ENCODE peak calls at places on chromosomes 16 and 17, in five cellular contexts. B is posterior vena cava, G is AG09319, K is psoas muscle, V is activated T-cell treated with anti-CD3 and anti-CD28 coated beads for 1 hour. U is an unnamed sample.
A peak's percentile ranks its signal among the peaks of the same experiment; 100 is the strongest.

GRCh38 chr17:57602896-57603295 is 142.2 kb downstream of the CCDC182 start:
- DNase-seq in B (no peak), V (no peak), K (no peak), G (no peak), U (no peak)

GRCh38 chr17:56912105-56912999 is 1.5 kb downstream of the TRIM25 start:
- DNase-seq in K (peak; percentile 75), G (peak; percentile 11), V (no peak), B (no peak), U (no peak)

GRCh38 chr17:13537211-13537610 is 64.5 kb downstream of the HS3ST3A1 start:
- DNase-seq in G (no peak), K (no peak), V (no peak), B (no peak), U (no peak)

GRCh38 chr16:27450836-27451341 is 48.9 kb downstream of the IL21R start:
- DNase-seq in V (peak; percentile 10), B (no peak), G (no peak), K (no peak), U (no peak)

GRCh38 chr17:13269196-13269595 is 251.4 kb upstream of the ELAC2 start:
- DNase-seq in B (no peak), K (no peak), G (no peak), V (no peak), U (peak; percentile 10)

GRCh38 chr16:8677481-8677880 is 3.1 kb downstream of the ABAT start:
- DNase-seq in K (no peak), B (no peak), G (no peak), V (no peak), U (no peak)

GRCh38 chr17:48623583-48623982 is 2.6 kb downstream of the HOXB9 start:
- DNase-seq in V (no peak), G (no peak), B (no peak), K (no peak), U (no peak)

GRCh38 chr17:4147751-4148310 is 4.8 kb downstream of the CYB5D2 start:
- DNase-seq in B (no peak), K (no peak), G (no peak), V (no peak), U (no peak)

GRCh38 chr16:23642246-23642774 is 1.0 kb downstream of the DCTN5 start:
- DNase-seq in K (no peak), G (no peak), V (no peak), B (no peak), U (no peak)

GRCh38 chr16:55711959-55712876 is 56.4 kb downstream of the SLC6A2 start:
- DNase-seq in K (peak; percentile 51), V (peak; percentile 49), G (peak; percentile 8), B (no peak), U (peak; percentile 62)

GRCh38 chr17:64004218-64004770 is 6.1 kb downstream of the PRR29 start:
- DNase-seq in V (no peak), G (no peak), K (no peak), B (no peak), U (no peak)

GRCh38 chr17:61058066-61058465 is 341.6 kb upstream of the TBX2 start:
- DNase-seq in G (no peak), V (no peak), B (no peak), K (no peak), U (no peak)

GRCh38 chr17:3512512-3513171 is 36.8 kb downstream of the ASPA start:
- DNase-seq in K (peak; percentile 85), V (no peak), B (peak; percentile 88), G (no peak), U (peak; percentile 80)

GRCh38 chr16:12753203-12754023 is 50.3 kb downstream of the CPPED1 start:
- DNase-seq in G (no peak), K (no peak), B (no peak), V (no peak), U (no peak)

GRCh38 chr17:43599835-43600234 is 53.7 kb upstream of the ETV4 start:
- DNase-seq in G (peak; percentile 44), V (no peak), B (no peak), K (no peak), U (no peak)

GRCh38 chr17:56475121-56475520 is 118.4 kb upstream of the NOG start:
- DNase-seq in K (no peak), B (no peak), V (no peak), G (no peak), U (no peak)

GRCh38 chr16:68973611-68974120 is 130.3 kb downstream of the TANGO6 start:
- DNase-seq in V (no peak), B (no peak), G (no peak), K (no peak), U (no peak)

GRCh38 chr17:56918916-56919315 is 5.1 kb upstream of the TRIM25 start:
- DNase-seq in G (peak; percentile 12), B (no peak), V (no peak), K (no peak), U (no peak)

GRCh38 chr17:48544356-48545021 is 420 bp downstream of the HOXB2 start:
- DNase-seq in K (peak; percentile 91), V (peak; percentile 23), B (peak; percentile 97), G (no peak), U (no peak)

GRCh38 chr16:8380311-8380710 is 210.0 kb downstream of the TMEM114 start:
- DNase-seq in G (no peak), K (no peak), V (no peak), B (no peak), U (no peak)

GRCh38 chr16:951660-952301 is 19.0 kb downstream of the LMF1 start:
- DNase-seq in G (no peak), K (no peak), V (no peak), B (no peak), U (no peak)

GRCh38 chr16:25097304-25097988 is 14.1 kb upstream of the LCMT1 start:
- DNase-seq in K (no peak), V (no peak), G (no peak), B (no peak), U (no peak)

GRCh38 chr16:932831-933330 is 37.9 kb downstream of the LMF1 start:
- DNase-seq in K (no peak), B (no peak), V (no peak), G (no peak), U (no peak)

GRCh38 chr17:42891539-42892152 is 9.0 kb upstream of the G6PC1 start:
- DNase-seq in B (peak; percentile 90), K (peak; percentile 28), G (no peak), V (no peak), U (peak; percentile 28)

GRCh38 chr17:5203178-5203907 is 11.7 kb upstream of the ZNF594 start:
- DNase-seq in G (no peak), K (no peak), V (no peak), B (no peak), U (no peak)

GRCh38 chr16:49452568-49452967 is 79.0 kb downstream of the C16orf78 start:
- DNase-seq in G (no peak), V (no peak), K (no peak), B (peak; percentile 68), U (no peak)

GRCh38 chr17:31778538-31778937 is 80.5 kb downstream of the COPRS start:
- DNase-seq in B (no peak), G (no peak), V (no peak), K (no peak), U (no peak)

GRCh38 chr17:6712058-6712853 is 913 bp downstream of the SLC13A5 start:
- DNase-seq in G (no peak), B (no peak), K (no peak), V (no peak), U (peak; percentile 91)

GRCh38 chr17:83062818-83063671 is 16.4 kb upstream of the METRNL start:
- DNase-seq in G (no peak), V (no peak), K (no peak), B (peak; percentile 74), U (no peak)

GRCh38 chr17:28744802-28745051 is 916 bp downstream of the TRAF4 start:
- DNase-seq in V (no peak), K (no peak), B (no peak), G (no peak), U (no peak)

GRCh38 chr17:79053251-79053925 is 21.2 kb upstream of the ENGASE start:
- DNase-seq in K (no peak), G (no peak), B (peak; percentile 45), V (no peak), U (no peak)

GRCh38 chr17:82804442-82805191 is 35.2 kb downstream of the ZNF750 start:
- DNase-seq in B (peak; percentile 95), G (no peak), K (peak; percentile 94), V (no peak), U (no peak)

GRCh38 chr16:17776888-17777287 is 306.1 kb upstream of the XYLT1 start:
- DNase-seq in B (peak; percentile 79), G (no peak), V (no peak), K (no peak), U (no peak)

GRCh38 chr17:76683011-76683755 is 27.6 kb downstream of the MXRA7 start:
- DNase-seq in V (no peak), K (no peak), B (peak; percentile 69), G (no peak), U (peak; percentile 46)

GRCh38 chr17:70040336-70040735 is 34.7 kb upstream of the KCNJ16 start:
- DNase-seq in B (no peak), G (no peak), V (no peak), K (no peak), U (no peak)

GRCh38 chr16:47888142-47888541 is 267.7 kb downstream of the ABCC12 start:
- DNase-seq in G (no peak), K (no peak), B (no peak), V (no peak), U (peak; percentile 94)

GRCh38 chr17:21143695-21144094 is 16.9 kb downstream of the DHRS7B start:
- DNase-seq in G (no peak), K (no peak), V (no peak), B (no peak), U (no peak)

GRCh38 chr17:11980813-11981212 is 16.5 kb downstream of the ZNF18 start:
- DNase-seq in K (no peak), B (no peak), V (no peak), G (no peak), U (no peak)